ENCODE peak calls at places on chromosomes 4 and X, in five cellular contexts. V is adipocyte, E is mesendoderm, N is fibroblast of lung, J is endodermal cell. Q is an unnamed sample.

GRCh38 chr4:165474784-165475705 is 96.2 kb downstream of the CPE start:
- DNase-seq in N (no peak), E (no peak), J (no peak), V (no peak), Q (no peak)

GRCh38 chrX:12685541-12685940 is 105.7 kb upstream of the PRPS2 start:
- DNase-seq in J (no peak), E (no peak), N (peak), V (no peak), Q (no peak)

GRCh38 chrX:27132851-27133250 is 330.3 kb downstream of the PPP4R3C start:
- DNase-seq in V (no peak), N (peak), E (no peak), J (no peak), Q (no peak)

GRCh38 chrX:47936224-47936939 is 67.4 kb downstream of the ZNF182 start:
- DNase-seq in V (no peak), E (peak), N (peak), J (peak), Q (no peak)

GRCh38 chr4:164221631-164222030 is 532.3 kb upstream of the SMIM31 start:
- DNase-seq in V (no peak), J (no peak), E (no peak), N (peak), Q (no peak)

GRCh38 chr4:141348589-141348988 is 127.9 kb downstream of the ZNF330 start:
- DNase-seq in N (no peak), J (no peak), V (no peak), E (no peak), Q (no peak)

GRCh38 chrX:152810403-152810802 is 20.2 kb downstream of the CETN2 start:
- DNase-seq in V (no peak), J (no peak), N (no peak), E (peak), Q (no peak)

GRCh38 chr4:174591243-174592021 is 69.1 kb upstream of the HPGD start:
- DNase-seq in V (no peak), N (no peak), J (no peak), E (no peak), Q (no peak)

GRCh38 chr4:93312299-93312698 is 516.3 kb upstream of the ATOH1 start:
- DNase-seq in N (no peak), V (no peak), E (no peak), J (no peak), Q (no peak)

GRCh38 chr4:40736910-40737309 is 12.8 kb upstream of the NSUN7 start:
- DNase-seq in E (no peak), V (peak), J (no peak), N (peak), Q (peak)

GRCh38 chr4:159150380-159150779 is 47.5 kb downstream of the RAPGEF2 start:
- DNase-seq in N (no peak), V (no peak), J (no peak), E (no peak), Q (no peak)

GRCh38 chr4:476501-476900 is 22.5 kb downstream of the ZNF721 start:
- DNase-seq in E (no peak), V (peak), N (peak), J (no peak), Q (no peak)

GRCh38 chr4:186018261-186018660 is 50.7 kb upstream of the TLR3 start:
- DNase-seq in J (peak), E (no peak), V (no peak), N (no peak), Q (no peak)

GRCh38 chrX:17635231-17635630 is 102.1 kb upstream of the SCML1 start:
- DNase-seq in N (peak), V (no peak), J (peak), E (peak), Q (no peak)

GRCh38 chrX:109294097-109294815 is 187.6 kb downstream of the GUCY2F start:
- DNase-seq in N (peak), J (no peak), E (no peak), V (no peak), Q (no peak)

GRCh38 chr4:159232465-159233106 is 129.7 kb downstream of the RAPGEF2 start:
- DNase-seq in J (no peak), N (no peak), E (peak), V (no peak), Q (no peak)

GRCh38 chrX:118211891-118212816 is 95.5 kb upstream of the KLHL13 start:
- DNase-seq in N (no peak), J (no peak), E (no peak), V (no peak), Q (peak)

GRCh38 chr4:76341063-76341462 is 34.5 kb downstream of the STBD1 start:
- DNase-seq in J (no peak), E (no peak), N (peak), V (peak), Q (no peak)

GRCh38 chr4:113384600-113384999 is 335.1 kb downstream of the ANK2 start:
- DNase-seq in V (peak), N (peak), J (no peak), E (no peak), Q (no peak)

GRCh38 chrX:39910651-39911050 is 187.1 kb downstream of the BCOR start:
- DNase-seq in V (no peak), J (no peak), E (no peak), N (no peak), Q (no peak)

GRCh38 chr4:148634476-148634875 is 192.3 kb upstream of the NR3C2 start:
- DNase-seq in N (peak), E (no peak), J (no peak), V (peak), Q (no peak)

GRCh38 chr4:180141734-180142133 is 2101.5 kb upstream of the TENM3 start:
- DNase-seq in J (no peak), N (no peak), E (no peak), V (no peak), Q (no peak)

GRCh38 chr4:78737951-78738350 is 38.2 kb upstream of the BMP2K start:
- DNase-seq in N (no peak), J (no peak), V (no peak), E (no peak), Q (no peak)

GRCh38 chr4:7415927-7416686 is 18.6 kb downstream of the PSAPL1 start:
- DNase-seq in J (peak), N (no peak), E (no peak), V (no peak), Q (no peak)

GRCh38 chr4:182795446-182796238 is 121.5 kb downstream of the DCTD start:
- DNase-seq in N (no peak), J (no peak), V (no peak), E (no peak), Q (no peak)

GRCh38 chr4:108060164-108060563 is 70.5 kb downstream of the HADH start:
- DNase-seq in V (peak), J (peak), E (peak), N (peak), Q (peak)

GRCh38 chr4:1683371-1683902 is 676 bp downstream of the FAM53A start:
- DNase-seq in V (peak), N (peak), J (no peak), E (peak), Q (no peak)

GRCh38 chrX:53716328-53717088 is 30.0 kb upstream of the HUWE1 start:
- DNase-seq in N (peak), E (no peak), V (no peak), J (no peak), Q (no peak)

GRCh38 chr4:61984260-61984909 is 784.3 kb downstream of the ADGRL3 start:
- DNase-seq in J (peak), E (peak), V (no peak), N (no peak), Q (no peak)
- H3K9ac ChIP-seq in J (no peak), E (no peak), V (no peak), N (no peak), Q (no peak)

DNA sequence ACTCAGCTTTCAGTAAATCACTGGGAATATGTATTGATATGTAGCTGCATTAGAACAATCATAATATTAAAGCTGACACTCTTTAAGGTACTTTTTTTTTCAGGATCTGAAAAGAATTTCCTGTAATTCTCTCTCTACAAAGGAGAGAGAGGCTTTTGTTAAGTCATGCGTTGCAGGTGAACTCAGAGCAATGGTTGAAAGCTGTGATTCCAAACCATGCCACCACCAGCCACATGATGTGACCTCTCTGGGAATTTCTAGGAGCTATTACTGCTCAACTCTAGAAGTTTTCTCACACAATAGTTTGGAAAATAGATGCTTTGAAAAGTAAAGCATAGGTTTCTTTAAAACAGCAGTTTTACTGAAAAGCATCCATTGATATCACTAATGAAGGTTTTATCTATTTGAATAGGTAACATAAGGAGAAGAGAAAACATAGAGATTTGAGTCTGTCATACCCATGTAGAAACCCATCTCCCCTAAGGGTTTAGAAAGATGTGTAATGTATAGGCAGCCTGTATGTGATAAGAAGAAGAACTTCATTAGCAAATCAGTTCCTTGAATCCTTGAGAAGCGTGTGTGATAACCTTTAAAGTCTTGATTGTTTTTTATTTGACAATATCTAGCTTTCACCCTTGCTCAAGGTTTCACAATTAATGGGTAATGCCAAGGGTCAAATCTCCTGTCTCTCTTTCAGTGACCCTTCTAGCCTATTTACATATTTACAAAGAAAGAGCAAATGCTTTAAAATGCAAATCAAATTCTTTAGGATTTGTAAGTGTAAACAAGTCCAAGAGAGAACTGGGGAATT is 161.0 kb upstream of the ANKRD50 start:
- DNase-seq in V (no peak), J (no peak), E (peak), N (no peak), Q (no peak)
- H3K9ac ChIP-seq in V (no peak), J (no peak), E (no peak), N (no peak), Q (no peak)

GRCh38 chrX:41917517-41917916 is 5.8 kb downstream of the CASK start:
- DNase-seq in N (no peak), J (no peak), V (no peak), E (no peak), Q (no peak)
- H3K9ac ChIP-seq in N (no peak), J (no peak), V (no peak), E (no peak), Q (no peak)

GRCh38 chrX:20361081-20361889 is 94.6 kb upstream of the RPS6KA3 start:
- DNase-seq in N (peak), V (peak), E (peak), J (no peak), Q (no peak)

GRCh38 chrX:20362268-20363002 is 95.7 kb upstream of the RPS6KA3 start:
- DNase-seq in J (no peak), V (peak), E (peak), N (peak), Q (no peak)

GRCh38 chrX:20363003-20363674 is 96.4 kb upstream of the RPS6KA3 start:
- DNase-seq in J (no peak), N (peak), E (no peak), V (no peak), Q (no peak)

GRCh38 chrX:20364238-20364637 is 97.5 kb upstream of the RPS6KA3 start:
- DNase-seq in J (no peak), N (no peak), E (no peak), V (no peak), Q (no peak)

DNA sequence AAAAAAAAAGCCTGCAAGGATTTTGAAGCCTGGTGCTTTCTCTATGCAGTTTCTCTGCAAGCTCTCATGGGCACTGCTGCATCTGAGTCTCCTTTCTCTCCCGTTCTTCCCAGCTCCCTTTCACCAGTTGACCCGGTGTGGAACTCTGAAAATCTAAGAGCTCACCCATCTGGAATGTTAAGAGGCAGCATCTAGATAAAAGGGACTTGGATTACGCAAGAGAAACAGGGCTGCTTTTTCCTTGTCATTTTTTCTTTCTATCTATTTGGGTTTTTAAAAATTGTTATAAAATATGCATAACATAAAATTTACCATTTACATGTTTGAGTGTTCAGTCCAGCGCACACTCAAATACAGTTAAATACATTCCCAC is 95.2 kb upstream of the RPS6KA3 start:
- DNase-seq in E (peak), V (peak), N (peak), J (peak), Q (no peak)
- H3K9ac ChIP-seq in E (no peak), V (no peak), N (no peak), J (no peak), Q (no peak)

DNA sequence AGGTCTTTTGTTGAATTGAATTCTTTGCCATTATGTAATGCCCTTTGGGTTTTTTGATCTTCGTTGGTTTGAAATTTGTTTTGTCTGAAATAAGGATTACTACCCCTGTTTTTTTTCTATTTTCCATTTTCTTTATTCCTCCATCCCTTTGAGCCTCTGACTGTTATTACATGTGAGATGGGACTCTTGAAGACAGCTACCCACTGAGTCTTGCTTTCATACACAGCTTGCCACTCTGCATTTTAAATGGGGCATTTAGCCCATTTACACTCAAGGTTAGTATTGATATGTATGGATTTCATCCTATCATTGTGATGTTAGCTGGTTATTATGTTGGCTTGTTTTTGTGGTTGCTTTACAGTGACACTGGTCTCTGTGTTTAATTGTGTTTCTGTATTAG is 736.2 kb upstream of the GRID2 start:
- DNase-seq in E (no peak), N (no peak), V (no peak), J (no peak), Q (no peak)
- H3K9ac ChIP-seq in E (no peak), N (no peak), V (no peak), J (no peak), Q (no peak)

GRCh38 chr4:14446904-14447303 is 555.4 kb upstream of the CPEB2 start:
- DNase-seq in N (no peak), V (no peak), J (no peak), E (no peak), Q (no peak)
- H3K9ac ChIP-seq in N (no peak), V (no peak), J (no peak), E (no peak), Q (no peak)